ENCODE peak calls at places on chromosome 15, in four cellular contexts. U is endothelial cell; N is CD4-positive, alpha-beta T cell; A is HFF-Myc. J is an unnamed sample.

GRCh38 chr15:55774113-55774970 is 31.4 kb upstream of the PRTG start:
- DNase-seq in U (peak), N (peak), A (no peak), J (peak)

GRCh38 chr15:71153823-71154524 is 38.7 kb downstream of the THSD4 start:
- DNase-seq in U (no peak), N (no peak), A (no peak), J (no peak)

GRCh38 chr15:51696566-51696965 is 15.3 kb downstream of the SCG3 start:
- DNase-seq in U (no peak), N (no peak), A (no peak), J (no peak)

GRCh38 chr15:42077680-42078079 is 16.7 kb downstream of the PLA2G4D start:
- DNase-seq in U (no peak), N (no peak), A (no peak), J (no peak)

GRCh38 chr15:97961067-97961954 is 808 bp downstream of the ARRDC4 start:
- DNase-seq in U (peak), N (peak), A (no peak), J (peak)

GRCh38 chr15:81758789-81759188 is 287.0 kb downstream of the MEX3B start:
- DNase-seq in U (no peak), N (no peak), A (no peak), J (no peak)

GRCh38 chr15:89761009-89761831 is 10.2 kb upstream of the MESP1 start:
- DNase-seq in U (no peak), N (no peak), A (no peak), J (no peak)

GRCh38 chr15:81783586-81783985 is 262.2 kb downstream of the MEX3B start:
- DNase-seq in U (no peak), N (no peak), A (no peak), J (no peak)

GRCh38 chr15:78906310-78906608 is 33.6 kb downstream of the MORF4L1 start:
- DNase-seq in U (no peak), N (no peak), A (no peak), J (no peak)

GRCh38 chr15:24823473-24823872 is 131.3 kb upstream of the SNRPN start:
- DNase-seq in U (peak), N (no peak), A (no peak), J (peak)

GRCh38 chr15:45941367-45941766 is 306.5 kb downstream of the SQOR start:
- DNase-seq in U (no peak), N (no peak), A (no peak), J (no peak)

GRCh38 chr15:89103481-89104171 is 15.4 kb downstream of the ABHD2 start:
- DNase-seq in U (no peak), N (no peak), A (no peak), J (no peak)

GRCh38 chr15:92878593-92879053 is 21.5 kb upstream of the CHD2 start:
- DNase-seq in U (no peak), N (no peak), A (no peak), J (no peak)

GRCh38 chr15:48802867-48803266 is 8.0 kb downstream of the CEP152 start:
- DNase-seq in U (no peak), N (no peak), A (peak), J (no peak)

GRCh38 chr15:72998226-72998625 is 54.0 kb upstream of the NEO1 start:
- DNase-seq in U (no peak), N (no peak), A (no peak), J (no peak)

GRCh38 chr15:41411441-41411840 is 5.5 kb upstream of the RTF1 start:
- DNase-seq in U (no peak), N (no peak), A (no peak), J (no peak)

GRCh38 chr15:59247364-59247763 is 40.7 kb downstream of the LDHAL6B start:
- DNase-seq in U (peak), N (peak), A (peak), J (peak)
- TF ChIP-seq CTCF in U (peak), N (peak), A (peak), J (peak)

GRCh38 chr15:61216519-61216918 is 12.6 kb downstream of the RORA start:
- DNase-seq in U (no peak), N (no peak), A (no peak), J (no peak)
- TF ChIP-seq CTCF in U (no peak), N (no peak), A (no peak), J (no peak)

DNA sequence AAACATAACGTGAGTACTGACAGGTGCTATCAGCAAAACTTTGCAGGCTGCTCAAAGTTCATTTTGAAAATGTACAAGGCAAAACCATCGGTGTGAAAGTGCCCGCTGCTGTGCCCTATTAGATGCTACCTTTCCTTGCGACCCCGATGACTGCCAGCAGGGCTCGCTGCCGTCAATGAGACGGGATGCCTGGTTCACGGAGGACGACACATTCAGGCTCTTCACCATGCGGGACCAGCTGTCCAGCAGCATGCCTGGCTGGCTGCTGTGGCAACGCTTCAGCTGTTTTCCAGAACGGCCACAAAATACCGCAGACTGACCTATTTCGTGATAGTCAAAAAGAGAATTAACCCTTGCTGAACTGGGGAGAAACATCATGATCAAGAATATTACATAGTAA is 92.7 kb upstream of the OCA2 start:
- DNase-seq in U (no peak), N (no peak), A (peak), J (peak)
- TF ChIP-seq CTCF in U (no peak), N (no peak), A (peak), J (no peak)

GRCh38 chr15:64856429-64857145 is 14.9 kb downstream of the PLEKHO2 start:
- DNase-seq in U (no peak), N (no peak), A (no peak), J (peak)
- TF ChIP-seq CTCF in U (no peak), N (no peak), A (no peak), J (no peak)

DNA sequence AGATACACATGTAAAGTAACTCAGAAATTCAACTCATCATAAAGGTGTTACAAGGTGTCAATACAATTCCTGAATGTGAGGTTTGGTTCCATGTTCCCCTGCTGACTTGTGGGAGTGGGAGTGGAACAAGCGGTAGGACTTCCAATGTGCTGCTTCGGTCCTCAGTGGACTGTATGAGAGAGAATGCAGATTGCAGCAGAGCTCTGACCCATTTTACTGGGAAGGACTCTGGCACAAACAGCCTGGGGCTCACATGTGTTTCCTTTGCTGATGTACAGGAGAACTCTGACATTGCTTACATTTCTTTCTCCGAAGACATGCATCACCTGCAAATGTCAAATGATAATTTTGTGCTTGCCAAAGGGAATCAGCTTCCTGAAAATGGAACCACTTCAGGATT is 111.5 kb downstream of the UNC13C start:
- DNase-seq in U (no peak), N (no peak), A (no peak), J (no peak)
- TF ChIP-seq CTCF in U (no peak), N (no peak), A (no peak), J (no peak)

DNA sequence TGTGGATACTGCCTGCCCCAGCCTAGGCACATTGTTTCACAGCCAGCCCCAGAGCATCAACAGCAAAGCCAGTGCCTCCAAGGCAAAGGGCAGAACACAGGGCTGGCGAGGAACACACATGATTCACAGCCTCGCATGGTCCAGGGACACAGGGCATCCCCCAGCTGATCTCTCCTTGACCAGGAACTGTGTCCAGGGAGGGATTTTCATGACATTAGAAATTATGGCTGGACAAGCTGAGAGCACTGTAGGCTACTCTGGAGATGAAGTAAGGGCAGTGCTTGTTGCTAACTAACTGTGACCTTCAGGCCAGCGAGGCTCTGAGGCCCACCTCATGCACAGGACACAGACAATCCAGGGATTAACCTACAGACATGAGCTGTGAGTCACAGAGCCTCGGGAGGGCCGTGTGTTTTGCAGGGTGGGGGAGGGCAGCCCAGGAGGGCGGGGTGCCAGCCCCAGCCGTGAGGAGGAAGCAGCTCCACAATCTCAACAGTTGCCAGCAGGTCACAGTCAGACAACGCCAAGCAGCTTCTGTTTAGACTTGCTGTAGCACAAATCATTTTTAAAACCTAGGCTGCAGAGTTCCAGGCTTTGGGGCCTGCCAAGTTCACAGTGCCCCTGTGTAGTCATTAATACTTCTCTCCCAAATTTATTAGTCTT is 114.9 kb downstream of the ETFA start:
- DNase-seq in U (no peak), N (no peak), A (peak), J (peak)
- TF ChIP-seq CTCF in U (no peak), N (no peak), A (no peak), J (no peak)

DNA sequence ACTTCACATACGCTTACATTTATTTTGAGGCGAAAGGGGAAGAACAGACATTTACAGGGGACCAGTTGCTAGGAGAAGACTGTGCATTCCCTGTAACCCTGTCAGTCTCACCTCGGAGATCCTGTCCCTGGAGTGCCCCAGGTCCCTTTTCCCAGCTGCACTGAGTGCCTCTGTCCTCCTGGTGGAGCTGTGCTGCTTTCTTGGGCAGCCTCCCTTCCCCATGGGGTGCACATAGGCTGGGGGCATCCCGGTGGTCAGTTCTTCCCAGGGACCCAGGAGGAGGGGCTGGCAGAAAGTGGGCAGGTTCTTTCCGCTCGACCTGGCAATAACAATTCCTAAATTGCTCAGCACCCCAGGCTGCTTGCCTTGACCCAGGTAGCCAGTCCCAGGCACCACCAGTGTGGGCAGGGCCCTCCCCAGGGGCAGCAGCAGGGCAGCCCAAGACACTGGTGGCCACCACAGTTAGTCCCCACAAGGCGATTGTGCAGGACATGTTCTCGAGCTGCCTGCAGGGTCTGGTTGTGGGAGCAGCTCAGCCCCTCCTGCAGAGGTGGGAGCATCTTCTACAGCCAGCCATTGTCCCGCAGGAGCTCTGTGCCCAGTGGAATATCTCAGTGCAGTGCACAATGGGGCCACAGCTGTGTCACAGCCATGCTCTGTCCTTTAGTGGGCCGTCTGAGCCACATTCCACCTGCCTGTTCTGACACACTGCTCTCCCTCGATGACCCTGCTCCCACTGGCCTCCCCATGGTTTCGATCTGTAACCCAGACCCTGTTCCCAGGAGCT is 36.3 kb downstream of the APBA2 start:
- DNase-seq in U (no peak), N (no peak), A (no peak), J (no peak)
- TF ChIP-seq CTCF in U (no peak), N (no peak), A (peak), J (peak)

GRCh38 chr15:99620178-99620577 is 54.4 kb downstream of the MEF2A start:
- DNase-seq in U (no peak), N (no peak), A (no peak), J (no peak)
- TF ChIP-seq CTCF in U (no peak), N (no peak), A (no peak), J (no peak)

DNA sequence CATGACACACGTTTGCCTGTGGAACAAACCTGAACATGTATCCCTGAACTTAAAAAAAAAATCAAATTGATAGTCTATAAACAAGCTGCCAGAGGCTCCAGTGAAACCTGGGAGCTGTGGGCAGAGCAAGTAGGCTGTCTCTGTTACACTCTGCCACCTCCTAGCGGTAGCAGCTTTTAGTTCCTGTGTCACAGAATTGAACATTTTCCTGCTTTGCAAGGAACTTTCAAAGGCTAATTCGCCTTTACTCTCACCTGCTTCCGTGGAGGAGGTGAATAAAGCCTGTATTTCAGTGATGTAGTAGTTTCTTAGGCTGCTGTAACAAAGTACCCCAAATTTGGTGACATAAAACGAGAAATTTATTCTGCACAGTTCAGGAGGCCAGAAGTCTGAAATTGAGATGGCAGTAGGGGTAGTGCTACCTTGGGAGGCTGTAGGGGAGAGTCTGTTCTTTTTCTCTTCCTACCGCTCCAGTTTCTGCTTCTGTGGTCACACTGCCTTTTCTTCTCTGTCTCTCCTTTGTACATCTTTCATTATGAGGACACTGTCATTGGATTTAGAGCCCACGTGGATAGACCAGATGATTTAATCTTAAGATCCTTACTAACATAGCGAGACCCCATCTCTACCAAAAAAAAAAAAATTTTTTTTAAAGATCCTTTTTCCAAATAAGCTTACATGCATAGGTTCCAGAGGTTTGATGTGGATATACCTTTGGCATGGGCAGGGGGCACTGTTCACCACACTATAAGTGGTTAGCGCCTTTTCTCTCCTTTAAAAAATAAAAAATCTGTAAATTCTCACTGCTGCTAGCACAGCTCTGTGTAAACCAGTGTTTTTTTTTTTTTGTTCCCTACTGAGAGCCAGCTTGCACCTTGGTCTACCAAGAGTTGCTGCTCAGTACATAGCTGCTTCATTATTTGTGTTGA is 25.3 kb downstream of the FBXO22 start:
- DNase-seq in U (peak), N (no peak), A (no peak), J (peak)
- TF ChIP-seq CTCF in U (peak), N (no peak), A (peak), J (peak)

GRCh38 chr15:34608517-34608916 is 25.1 kb upstream of the GOLGA8B start:
- DNase-seq in U (no peak), N (no peak), A (no peak), J (no peak)

GRCh38 chr15:34609658-34610057 is 26.2 kb upstream of the GOLGA8B start:
- DNase-seq in U (peak), N (no peak), A (no peak), J (no peak)

GRCh38 chr15:34607832-34608231 is 24.4 kb upstream of the GOLGA8B start:
- DNase-seq in U (no peak), N (no peak), A (no peak), J (no peak)

GRCh38 chr15:34609102-34609501 is 25.7 kb upstream of the GOLGA8B start:
- DNase-seq in U (no peak), N (no peak), A (no peak), J (no peak)

DNA sequence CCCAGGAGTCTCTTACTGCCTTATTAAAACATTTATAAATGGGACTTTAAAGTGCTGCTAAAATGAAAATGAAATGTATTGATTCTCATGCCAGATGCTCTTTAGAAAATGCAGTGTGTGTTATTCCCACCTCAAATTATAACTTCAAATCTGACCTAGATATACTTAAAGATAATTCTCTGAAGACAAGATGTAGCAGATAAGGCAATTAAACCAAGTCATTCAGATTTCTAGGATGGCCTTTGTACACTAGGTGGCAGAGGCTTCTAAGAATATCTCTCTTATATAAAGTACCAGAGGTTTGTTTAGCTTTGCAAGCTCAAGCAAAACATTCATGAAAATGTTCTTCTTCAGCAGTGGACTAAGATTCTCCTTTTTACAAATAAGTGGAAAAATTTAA is 26.9 kb upstream of the GOLGA8B start:
- DNase-seq in U (no peak), N (no peak), A (no peak), J (no peak)
- TF ChIP-seq CTCF in U (peak), N (no peak), A (no peak), J (no peak)